ENCODE peak calls at places on chromosome 22, in ten cellular contexts. K is upper lobe of left lung; E is CD8-positive, alpha-beta T cell; N is stomach; L is psoas muscle; I is left ventricle myocardium inferior; Y is heart left ventricle; Z is RWPE2; S is pancreas; R is tibial nerve. W is an unnamed sample.

GRCh38 chr22:36733271-36733670 is 29.7 kb upstream of the CACNG2 start:
- DNase-seq in K (no peak), R (no peak), Y (no peak), L (no peak), Z (peak; percentile 11), S (no peak), I (no peak), E (no peak), N (peak; percentile 13), W (no peak)

GRCh38 chr22:24040946-24041345 is 29.8 kb downstream of the CABIN1 start:
- DNase-seq in I (no peak), Y (no peak), L (no peak), S (no peak), R (no peak), K (no peak), N (peak; percentile 5), Z (no peak), E (no peak), W (no peak)

GRCh38 chr22:47328550-47329243 is 566.2 kb downstream of the TBC1D22A start:
- DNase-seq in N (no peak), I (no peak), S (no peak), K (no peak), R (peak; percentile 18), Y (no peak), Z (no peak), L (peak; percentile 43), E (no peak), W (no peak)

GRCh38 chr22:36493690-36494110 is 12.3 kb upstream of the TXN2 start:
- DNase-seq in R (peak; percentile 42), K (peak; percentile 71), Z (no peak), I (peak; percentile 39), S (no peak), E (no peak), Y (peak; percentile 55), L (no peak), N (no peak), W (no peak)

GRCh38 chr22:36383110-36383581 is 4.6 kb downstream of the MYH9 start:
- DNase-seq in K (peak; percentile 80), R (no peak), N (peak; percentile 68), L (no peak), Z (no peak), E (peak; percentile 77), S (no peak), I (no peak), Y (no peak), W (no peak)

GRCh38 chr22:49965291-49966040 is 4.9 kb downstream of the PIM3 start:
- DNase-seq in N (peak; percentile 31), Z (peak; percentile 62), S (peak; percentile 57), E (peak; percentile 32), Y (peak; percentile 13), R (no peak), K (peak; percentile 44), L (peak; percentile 22), I (peak; percentile 17), W (no peak)

GRCh38 chr22:24333301-24333700 is 62.7 kb downstream of the SPECC1L start:
- DNase-seq in I (no peak), Y (no peak), S (no peak), K (no peak), L (no peak), Z (no peak), E (no peak), R (no peak), N (no peak), W (no peak)

GRCh38 chr22:23509571-23510302 is 70.4 kb downstream of the IGLL1 start:
- DNase-seq in E (no peak), I (no peak), R (no peak), S (no peak), Z (no peak), L (no peak), K (no peak), N (no peak), Y (no peak), W (no peak)

GRCh38 chr22:32590556-32590955 is 115.9 kb downstream of the FBXO7 start:
- DNase-seq in Y (no peak), Z (no peak), R (no peak), I (no peak), L (no peak), K (no peak), E (no peak), S (no peak), N (no peak), W (no peak)

GRCh38 chr22:36311386-36312085 is 58.6 kb downstream of the APOL1 start:
- DNase-seq in L (no peak), Y (no peak), Z (no peak), I (no peak), E (no peak), S (no peak), K (no peak), N (no peak), R (no peak), W (no peak)

GRCh38 chr22:40276877-40277823 is 69.2 kb upstream of the ADSL start:
- DNase-seq in E (no peak), Z (no peak), L (peak; percentile 32), K (no peak), S (no peak), Y (peak; percentile 31), N (no peak), R (peak; percentile 63), I (no peak), W (no peak)

GRCh38 chr22:20016734-20017621 is at the start of gene ARVCF:
- DNase-seq in R (peak; percentile 88), Y (peak; percentile 95), E (peak; percentile 89), K (peak; percentile 84), S (peak; percentile 98), N (peak; percentile 93), L (peak; percentile 92), I (peak; percentile 95), Z (peak; percentile 83), W (no peak)
- H3K4me3 ChIP-seq in R (peak within 1 kb of the TSS; percentile 88), Y (peak within 1 kb of the TSS; percentile 85), E (peak within 1 kb of the TSS; percentile 79), K (peak within 1 kb of the TSS; percentile 85), S (peak within 1 kb of the TSS; percentile 91), N (peak within 1 kb of the TSS; percentile 89), L (peak within 1 kb of the TSS; percentile 89), I (peak within 1 kb of the TSS; percentile 92), Z (peak within 1 kb of the TSS; percentile 81), W (peak within 1 kb of the TSS; percentile 90)

DNA sequence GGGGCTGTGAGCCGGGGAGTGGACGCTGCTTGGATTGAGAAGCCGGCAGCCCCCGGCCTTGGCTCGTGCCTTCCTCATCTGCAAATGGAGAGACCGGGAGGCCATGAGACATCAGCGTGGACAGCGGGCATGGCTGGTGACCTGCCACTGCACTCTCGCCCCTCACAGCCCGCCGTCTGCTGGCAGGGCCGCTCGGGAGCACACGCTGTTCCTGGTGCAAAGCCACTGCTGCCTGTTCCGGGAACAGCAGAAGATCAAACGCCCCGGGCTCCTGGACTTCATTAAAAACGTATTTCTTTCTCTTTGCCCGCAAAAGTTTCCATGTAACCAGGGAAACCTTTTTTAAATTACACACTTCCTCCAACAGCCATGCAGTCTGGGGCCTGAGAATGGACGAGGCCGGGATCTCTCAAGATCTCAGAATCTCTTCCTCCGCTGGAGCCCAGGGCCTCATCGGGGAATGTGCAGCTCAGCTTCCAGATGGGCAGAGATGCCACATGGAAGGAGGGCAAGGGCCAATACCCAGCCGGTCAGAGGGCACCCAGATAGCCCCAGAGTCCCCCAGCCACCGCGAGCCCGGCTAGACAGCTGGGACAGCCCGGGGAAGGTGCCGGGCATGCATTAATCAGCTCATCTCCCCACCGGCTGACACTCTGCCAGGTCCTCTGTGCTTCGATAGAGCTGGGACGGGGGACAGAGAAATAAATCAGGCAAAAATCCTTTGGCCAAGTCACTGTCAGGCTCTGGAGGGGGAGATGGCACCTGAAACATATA is 62.9 kb upstream of the PRR5 start:
- DNase-seq in L (peak; percentile 65), S (no peak), I (no peak), K (no peak), E (no peak), Y (no peak), Z (no peak), N (no peak), R (peak; percentile 30), W (no peak)
- H3K27ac ChIP-seq in L (no peak overlapping the region), S (no peak overlapping the region), I (peak overlapping the region; percentile 30), K (no peak overlapping the region), E (no peak overlapping the region), Y (peak overlapping the region; percentile 13), Z (no peak overlapping the region), N (peak overlapping the region; percentile 14), R (peak overlapping the region; percentile 86), W (peak overlapping the region; percentile 48)

GRCh38 chr22:45516163-45516562 is 13.5 kb downstream of the FBLN1 start:
- DNase-seq in Y (no peak), N (no peak), S (no peak), L (no peak), Z (no peak), E (no peak), K (no peak), I (no peak), R (no peak), W (no peak)
- H3K4me1 ChIP-seq in Y (peaks cover 47% of the 10 kb centered on the region), N (peaks cover 49% of the 10 kb centered on the region), S (no peaks in the 10 kb centered on the region), L (peaks cover 15% of the 10 kb centered on the region), Z (peaks cover 15% of the 10 kb centered on the region), E (no peaks in the 10 kb centered on the region), K (peaks cover 6% of the 10 kb centered on the region), I (peaks cover 58% of the 10 kb centered on the region), R (peaks cover 6% of the 10 kb centered on the region), W (peaks cover 13% of the 10 kb centered on the region)

GRCh38 chr22:41831383-41831782 is 1.5 kb upstream of the SREBF2 start:
- DNase-seq in I (no peak), N (no peak), Z (no peak), E (no peak), R (no peak), L (peak; percentile 31), K (no peak), S (no peak), Y (no peak), W (no peak)

GRCh38 chr22:41832553-41833368 is at the start of gene SREBF2:
- DNase-seq in Z (peak; percentile 100), Y (peak; percentile 100), K (peak; percentile 100), S (peak; percentile 97), L (peak; percentile 100), R (peak; percentile 99), N (peak; percentile 100), I (peak; percentile 100), E (peak; percentile 100), W (peak; percentile 99)

GRCh38 chr22:41831828-41832552 is 915 bp upstream of the SREBF2 start:
- DNase-seq in N (no peak), Z (no peak), K (no peak), R (no peak), L (no peak), Y (no peak), I (no peak), S (no peak), E (no peak), W (no peak)

GRCh38 chr22:41834005-41834975 is 1.4 kb downstream of the SREBF2 start:
- DNase-seq in N (no peak), S (no peak), K (no peak), Y (no peak), L (no peak), I (no peak), R (no peak), Z (no peak), E (no peak), W (no peak)

GRCh38 chr22:41833369-41834004 is 582 bp downstream of the SREBF2 start:
- DNase-seq in Z (no peak), Y (peak; percentile 45), N (peak; percentile 48), L (peak; percentile 54), I (peak; percentile 30), E (peak; percentile 37), R (peak; percentile 44), S (peak; percentile 75), K (peak; percentile 53), W (no peak)
- H3K4me3 ChIP-seq in Z (peak overlapping the region; percentile 89), Y (peak overlapping the region; percentile 99), N (peak overlapping the region; percentile 94), L (peak overlapping the region; percentile 78), I (peak overlapping the region; percentile 99), E (peak overlapping the region; percentile 76), R (peak overlapping the region; percentile 98), S (peak overlapping the region; percentile 58), K (peak overlapping the region; percentile 98), W (peak overlapping the region; percentile 93)

DNA sequence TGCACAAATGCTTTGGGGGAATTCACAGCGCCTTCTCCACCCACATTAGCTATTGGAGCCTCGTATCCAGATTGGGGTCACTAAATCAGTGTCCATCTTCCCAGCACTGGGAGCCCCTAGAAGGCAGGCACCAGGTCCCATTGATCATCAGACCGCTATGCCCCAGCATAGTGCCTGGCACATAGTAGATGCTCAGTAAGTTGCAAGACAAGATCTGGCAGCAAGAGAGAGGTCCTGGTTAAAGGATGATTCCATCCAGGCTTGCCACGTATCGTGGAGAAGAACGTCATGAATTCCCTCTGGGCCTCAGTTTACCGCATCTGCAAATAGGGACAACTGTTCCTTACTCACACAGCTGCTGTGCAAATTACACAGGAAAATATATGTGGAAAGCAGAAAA is 1.7 kb downstream of the TMEM184B start:
- DNase-seq in S (no peak), Y (no peak), L (no peak), K (no peak), N (no peak), E (no peak), R (no peak), I (no peak), Z (no peak), W (no peak)
- H3K27ac ChIP-seq in S (no peak overlapping the region), Y (peak overlapping the region; percentile 96), L (peak overlapping the region; percentile 87), K (peak overlapping the region; percentile 96), N (peak overlapping the region; percentile 48), E (no peak overlapping the region), R (peak overlapping the region; percentile 99), I (peak overlapping the region; percentile 97), Z (no peak overlapping the region), W (peak overlapping the region; percentile 28)